ENCODE peak calls at places on chromosomes 12 and 14, in five cellular contexts. T is A549, J is uterus, I is brain microvascular endothelial cell, Q is suprapubic skin. F is an unnamed sample.

GRCh38 chr14:72186461-72187035 is 254.3 kb downstream of the RGS6 start:
- DNase-seq in J (no peak), T (no peak), I (peak), Q (no peak), F (no peak)

GRCh38 chr12:107385518-107385917 is 292.2 kb upstream of the CRY1 start:
- DNase-seq in Q (no peak), T (no peak), I (no peak), J (no peak), F (no peak)

GRCh38 chr14:98715054-98715453 is 556.9 kb downstream of the BCL11B start:
- DNase-seq in Q (peak), T (no peak), J (no peak), I (no peak), F (no peak)

GRCh38 chr12:131102991-131103609 is 149.4 kb downstream of the ADGRD1 start:
- DNase-seq in T (no peak), Q (no peak), J (peak), I (no peak), F (peak)

GRCh38 chr14:98945611-98946570 is 326.1 kb downstream of the BCL11B start:
- DNase-seq in Q (no peak), J (no peak), I (no peak), T (no peak), F (no peak)

GRCh38 chr12:105783983-105784947 is 354.5 kb downstream of the NUAK1 start:
- DNase-seq in Q (no peak), T (no peak), J (no peak), I (no peak), F (no peak)

GRCh38 chr14:24960816-24961215 is 89.1 kb downstream of the STXBP6 start:
- DNase-seq in J (no peak), I (no peak), T (no peak), Q (no peak), F (no peak)

GRCh38 chr12:57193706-57194245 is 22.8 kb upstream of the NXPH4 start:
- DNase-seq in I (no peak), J (no peak), T (no peak), Q (no peak), F (no peak)

GRCh38 chr14:65658202-65658601 is 245.7 kb downstream of the FUT8 start:
- DNase-seq in Q (no peak), J (no peak), T (no peak), I (no peak), F (no peak)

GRCh38 chr14:21768116-21768874 is 94.7 kb upstream of the OR4E1 start:
- DNase-seq in J (no peak), I (peak), T (peak), Q (no peak), F (no peak)

GRCh38 chr14:47674546-47675238 is 713 bp downstream of the MDGA2 start:
- DNase-seq in T (no peak), Q (no peak), I (no peak), J (no peak), F (peak)

GRCh38 chr12:51379571-51379970 is 11.6 kb downstream of the GALNT6 start:
- DNase-seq in T (no peak), I (no peak), Q (no peak), J (no peak), F (no peak)

GRCh38 chr12:105945935-105946334 is 192.8 kb downstream of the NUAK1 start:
- DNase-seq in I (no peak), Q (no peak), J (no peak), T (no peak), F (no peak)

GRCh38 chr14:66495214-66496098 is 9.3 kb downstream of the CCDC196 start:
- DNase-seq in T (peak), Q (no peak), J (peak), I (peak), F (peak)

GRCh38 chr14:22848391-22849164 is 12.2 kb downstream of the MMP14 start:
- DNase-seq in T (no peak), Q (peak), J (peak), I (peak), F (no peak)

DNA sequence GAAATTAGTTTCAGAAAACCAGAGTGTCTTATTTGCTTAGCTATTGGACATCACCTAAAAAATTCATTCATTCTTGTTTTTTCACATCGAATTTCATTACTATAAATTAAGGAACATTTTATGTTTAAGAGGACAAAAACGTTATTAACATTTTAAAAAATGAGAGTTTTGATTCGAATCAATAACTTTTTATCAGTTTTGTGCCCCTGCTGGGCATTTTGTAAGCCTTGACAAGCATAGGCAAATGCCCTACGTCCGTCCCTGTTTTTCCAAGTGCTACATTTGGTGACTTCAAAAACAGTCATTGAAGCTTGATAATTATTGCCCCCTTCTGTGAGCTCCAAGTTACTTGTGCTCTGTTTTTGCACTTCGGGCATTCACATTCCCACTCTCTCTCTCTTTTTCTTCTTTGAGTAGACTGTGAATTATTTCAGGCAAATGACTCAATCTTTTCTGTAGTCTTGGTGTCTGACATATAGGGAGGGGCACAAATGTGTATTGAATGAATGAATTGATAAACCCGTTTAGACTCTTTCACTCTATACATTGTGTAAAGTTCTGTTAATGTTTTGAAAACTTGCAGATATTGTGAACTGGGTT is 1.2 kb downstream of the APAF1 start:
- DNase-seq in I (no peak), Q (no peak), J (no peak), T (no peak), F (no peak)
- TF ChIP-seq CTCF in I (peak), Q (no peak), J (no peak), T (no peak), F (no peak)

GRCh38 chr12:127257366-127257935 is 1009.5 kb upstream of the TMEM132C start:
- DNase-seq in T (no peak), Q (no peak), I (peak), J (no peak), F (no peak)
- H3K27ac ChIP-seq in T (no peak), Q (no peak), I (peak), J (no peak), F (no peak)

GRCh38 chr12:92928962-92929915 is at the start of gene EEA1:
- DNase-seq in Q (peak), I (peak), J (peak), T (peak), F (peak)
- TF ChIP-seq CTCF in Q (peak), I (no peak), J (peak), T (peak), F (no peak)

GRCh38 chr14:58785741-58786140 is 148.0 kb downstream of the DACT1 start:
- DNase-seq in Q (no peak), J (no peak), T (no peak), I (no peak), F (no peak)

GRCh38 chr14:58784946-58785345 is 147.2 kb downstream of the DACT1 start:
- DNase-seq in T (no peak), J (no peak), Q (no peak), I (no peak), F (no peak)

GRCh38 chr14:58787601-58788000 is 149.8 kb downstream of the DACT1 start:
- DNase-seq in T (no peak), Q (no peak), J (no peak), I (no peak), F (no peak)

GRCh38 chr14:58780595-58780994 is 142.8 kb downstream of the DACT1 start:
- DNase-seq in Q (no peak), I (no peak), T (no peak), J (no peak), F (no peak)

GRCh38 chr14:58783801-58784511 is 146.2 kb downstream of the DACT1 start:
- DNase-seq in T (no peak), J (no peak), Q (no peak), I (no peak), F (no peak)
- H3K27ac ChIP-seq in T (no peak), J (no peak), Q (no peak), I (no peak), F (no peak)

GRCh38 chr14:87014854-87015253 is 978.1 kb downstream of the GALC start:
- DNase-seq in Q (no peak), I (no peak), J (no peak), T (no peak), F (no peak)
- TF ChIP-seq CTCF in Q (no peak), I (no peak), J (no peak), T (no peak), F (no peak)

GRCh38 chr12:63007726-63008125 is 72.8 kb upstream of the PPM1H start:
- DNase-seq in I (no peak), Q (no peak), T (no peak), J (no peak), F (no peak)
- H3K27ac ChIP-seq in I (no peak), Q (no peak), T (no peak), J (no peak), F (no peak)

GRCh38 chr12:117674763-117675162 is 294.0 kb downstream of the KSR2 start:
- DNase-seq in T (no peak), I (no peak), J (no peak), Q (no peak), F (no peak)

GRCh38 chr12:117674313-117674712 is 294.5 kb downstream of the KSR2 start:
- DNase-seq in Q (no peak), T (no peak), J (no peak), I (no peak), F (no peak)

GRCh38 chr12:117671734-117672133 is 297.1 kb downstream of the KSR2 start:
- DNase-seq in I (no peak), T (peak), Q (no peak), J (no peak), F (peak)
- TF ChIP-seq CTCF in I (peak), T (peak), Q (peak), J (no peak), F (peak)

F was measured in HL-60.